ENCODE peak calls at places on chromosomes 4 and X, in eight cellular contexts. V is Calu3, D is heart left ventricle, B is uterus, C is neural crest cell, A is GM20000, F is mammary epithelial cell, N is AG04450. U is an unnamed sample.
A peak's percentile ranks its signal among the peaks of the same experiment; 100 is the strongest.

GRCh38 chr4:2217726-2218125 is 24.2 kb downstream of the HAUS3 start:
- DNase-seq in F (peak; percentile 92), C (no peak), V (no peak), A (no peak), D (no peak), N (no peak), B (no peak), U (no peak)

GRCh38 chrX:72016881-72017783 is 106.5 kb downstream of the NHSL2 start:
- DNase-seq in N (no peak), B (no peak), F (no peak), A (no peak), V (no peak), D (no peak), C (no peak), U (no peak)

GRCh38 chrX:154430916-154431315 is 2.4 kb downstream of the ATP6AP1 start:
- DNase-seq in V (no peak), N (no peak), C (no peak), A (no peak), B (no peak), F (no peak), D (no peak), U (no peak)

GRCh38 chrX:79854469-79854868 is 160.1 kb upstream of the TBX22 start:
- DNase-seq in A (no peak), V (no peak), C (no peak), N (no peak), D (no peak), B (no peak), F (no peak), U (no peak)

GRCh38 chr4:1720163-1720983 is 750 bp downstream of the TMEM129 start:
- DNase-seq in C (peak; percentile 49), B (no peak), A (peak; percentile 74), D (peak; percentile 64), V (peak; percentile 22), N (no peak), F (peak; percentile 37), U (peak; percentile 48)

GRCh38 chrX:153767674-153768055 is 3.6 kb downstream of the PLXNB3 start:
- DNase-seq in F (no peak), C (no peak), D (no peak), N (no peak), V (no peak), A (peak; percentile 4), B (no peak), U (no peak)

GRCh38 chr4:82588871-82589270 is 27.1 kb upstream of the TMEM150C start:
- DNase-seq in F (no peak), A (no peak), D (no peak), V (no peak), B (no peak), C (no peak), N (no peak), U (no peak)

GRCh38 chr4:8340721-8341680 is 71.4 kb downstream of the HTRA3 start:
- DNase-seq in C (no peak), A (no peak), V (no peak), F (no peak), D (peak; percentile 85), B (peak; percentile 84), N (no peak), U (no peak)

GRCh38 chr4:138310991-138311390 is 68.8 kb upstream of the SLC7A11 start:
- DNase-seq in D (no peak), A (no peak), B (no peak), C (no peak), N (no peak), F (peak; percentile 42), V (no peak), U (no peak)

GRCh38 chr4:186693159-186693815 is 30.4 kb downstream of the FAT1 start:
- DNase-seq in D (peak; percentile 67), F (peak; percentile 93), C (no peak), B (no peak), A (no peak), V (peak; percentile 64), N (peak; percentile 42), U (no peak)

GRCh38 chr4:15778191-15778741 is at the start of gene CD38:
- DNase-seq in B (no peak), C (peak; percentile 9), D (peak; percentile 46), F (no peak), N (no peak), A (peak; percentile 83), V (peak; percentile 14), U (peak; percentile 78)

GRCh38 chr4:68466751-68467150 is 19.5 kb downstream of the TMPRSS11E start:
- DNase-seq in N (no peak), F (peak; percentile 75), V (no peak), C (no peak), B (no peak), D (no peak), A (no peak), U (no peak)

GRCh38 chr4:85672959-85673358 is 198.0 kb downstream of the ARHGAP24 start:
- DNase-seq in C (no peak), D (no peak), F (no peak), A (no peak), V (no peak), B (no peak), N (no peak), U (no peak)

GRCh38 chr4:67546971-67547370 is 1.7 kb upstream of the CENPC start:
- DNase-seq in B (no peak), C (no peak), D (no peak), N (no peak), V (no peak), F (no peak), A (no peak), U (no peak)

GRCh38 chrX:103356897-103357296 is 591 bp downstream of the TCEAL9 start:
- DNase-seq in V (no peak), B (peak; percentile 42), N (no peak), C (no peak), F (no peak), D (peak; percentile 39), A (no peak), U (no peak)

GRCh38 chr4:155342142-155342541 is 34.6 kb downstream of the MAP9 start:
- DNase-seq in F (peak; percentile 69), A (no peak), C (no peak), B (no peak), D (no peak), V (no peak), N (no peak), U (no peak)

GRCh38 chr4:128355301-128355700 is 67.7 kb upstream of the PGRMC2 start:
- DNase-seq in B (no peak), A (no peak), C (no peak), D (no peak), F (no peak), V (peak; percentile 15), N (no peak), U (no peak)

GRCh38 chr4:112526061-112526460 is 10.1 kb upstream of the NEUROG2 start:
- DNase-seq in V (no peak), C (no peak), B (no peak), N (no peak), D (no peak), F (peak; percentile 20), A (no peak), U (no peak)

GRCh38 chr4:112521123-112522116 is 5.4 kb upstream of the NEUROG2 start:
- DNase-seq in A (peak; percentile 38), F (no peak), N (no peak), V (no peak), C (no peak), D (no peak), B (no peak), U (no peak)

GRCh38 chr4:112522389-112522788 is 6.4 kb upstream of the NEUROG2 start:
- DNase-seq in D (no peak), B (no peak), A (no peak), C (no peak), F (no peak), N (no peak), V (no peak), U (no peak)

GRCh38 chr4:112523008-112523440 is 7.0 kb upstream of the NEUROG2 start:
- DNase-seq in F (peak; percentile 29), N (no peak), D (no peak), A (peak; percentile 73), V (peak; percentile 9), B (no peak), C (peak; percentile 46), U (peak; percentile 71)

GRCh38 chr4:112523764-112524505 is 8.0 kb upstream of the NEUROG2 start:
- DNase-seq in N (no peak), F (peak; percentile 67), A (peak; percentile 88), C (peak; percentile 75), V (peak; percentile 87), D (peak; percentile 46), B (no peak), U (peak; percentile 87)
- TF ChIP-seq CTCF in N (peak; percentile 72), F (peak; percentile 55), A (peak; percentile 58), C (peak; percentile 89), V (peak; percentile 67), D (peak; percentile 61), B (peak; percentile 22), U (peak; percentile 84)

GRCh38 chr4:99563310-99564186 is at the start of gene TRMT10A:
- DNase-seq in V (peak; percentile 92), F (peak; percentile 97), C (peak; percentile 86), A (peak; percentile 83), D (peak; percentile 99), N (peak; percentile 92), B (peak; percentile 98), U (peak; percentile 91)
- TF ChIP-seq CTCF in V (no peak), F (no peak), C (no peak), A (no peak), D (no peak), N (no peak), B (no peak), U (no peak)

GRCh38 chr4:89434364-89434988 is 126.9 kb upstream of the GPRIN3 start:
- DNase-seq in N (no peak), V (no peak), B (no peak), F (peak; percentile 24), A (peak; percentile 28), C (no peak), D (no peak), U (peak; percentile 20)
- TF ChIP-seq CTCF in N (peak; percentile 87), V (peak; percentile 24), B (peak; percentile 66), F (peak; percentile 66), A (peak; percentile 30), C (peak; percentile 80), D (peak; percentile 80), U (peak; percentile 67)

DNA sequence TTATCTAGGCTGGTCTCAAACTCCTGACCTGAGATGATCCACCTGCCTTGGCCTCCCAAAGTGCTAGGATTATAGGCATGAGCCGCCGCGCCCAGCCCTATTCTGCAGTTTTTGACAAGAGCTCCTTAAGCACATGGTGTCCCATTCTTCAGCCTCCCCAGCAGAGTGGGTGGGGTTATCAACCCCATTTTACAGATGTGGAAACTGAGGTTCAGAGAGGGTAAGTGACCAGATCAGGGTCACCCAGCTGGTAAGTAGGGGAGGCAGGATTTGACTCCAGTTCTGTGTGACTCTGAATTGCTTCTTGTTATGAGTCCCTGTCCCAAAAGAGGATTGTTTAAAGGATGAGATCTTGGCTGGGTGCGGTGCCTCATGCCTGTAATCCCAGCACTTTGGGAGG is 14.5 kb downstream of the MAN2B2 start:
- DNase-seq in B (no peak), D (no peak), A (no peak), N (no peak), C (no peak), V (no peak), F (no peak), U (no peak)
- TF ChIP-seq CTCF in B (no peak), D (no peak), A (no peak), N (no peak), C (no peak), V (no peak), F (no peak), U (no peak)